ENCODE peak calls at places on chromosomes 7 and 10, in eight cellular contexts. One of them, this sample, is unnamed.

GRCh38 chr10:104322416-104322782 is 15.9 kb downstream of the ITPRIP start:
- DNase-seq in NCI-H2171: no peak
- DNase-seq in epithelial cell of esophagus: peak
- DNase-seq in NAMALWA: peak
- DNase-seq in stimulated activated CD8-positive, alpha-beta memory T cell treated with anti-CD3 and anti-CD28 coated beads, Interleukin-2, amount 100 ng/mL, for 1 hour: no peak
- DNase-seq in activated CD4-positive, alpha-beta T cell treated with anti-CD3 and anti-CD28 coated beads for 24 hours: no peak
- DNase-seq in ELR: no peak
- DNase-seq in PC-3: no peak
- DNase-seq in this sample: no peak

GRCh38 chr7:115338016-115338415 is 416.1 kb downstream of the MDFIC start:
- DNase-seq in NCI-H2171: no peak
- DNase-seq in epithelial cell of esophagus: no peak
- DNase-seq in NAMALWA: no peak
- DNase-seq in stimulated activated CD8-positive, alpha-beta memory T cell treated with anti-CD3 and anti-CD28 coated beads, Interleukin-2, amount 100 ng/mL, for 1 hour: no peak
- DNase-seq in activated CD4-positive, alpha-beta T cell treated with anti-CD3 and anti-CD28 coated beads for 24 hours: no peak
- DNase-seq in ELR: no peak
- DNase-seq in PC-3: no peak
- DNase-seq in this sample: no peak

GRCh38 chr10:79490400-79491081 is 21.8 kb upstream of the EIF5AL1 start:
- DNase-seq in NCI-H2171: no peak
- DNase-seq in epithelial cell of esophagus: no peak
- DNase-seq in NAMALWA: no peak
- DNase-seq in stimulated activated CD8-positive, alpha-beta memory T cell treated with anti-CD3 and anti-CD28 coated beads, Interleukin-2, amount 100 ng/mL, for 1 hour: no peak
- DNase-seq in activated CD4-positive, alpha-beta T cell treated with anti-CD3 and anti-CD28 coated beads for 24 hours: no peak
- DNase-seq in ELR: no peak
- DNase-seq in PC-3: peak
- DNase-seq in this sample: no peak

GRCh38 chr7:151789380-151789947 is 87.5 kb downstream of the PRKAG2 start:
- DNase-seq in NCI-H2171: no peak
- DNase-seq in epithelial cell of esophagus: no peak
- DNase-seq in NAMALWA: no peak
- DNase-seq in stimulated activated CD8-positive, alpha-beta memory T cell treated with anti-CD3 and anti-CD28 coated beads, Interleukin-2, amount 100 ng/mL, for 1 hour: no peak
- DNase-seq in activated CD4-positive, alpha-beta T cell treated with anti-CD3 and anti-CD28 coated beads for 24 hours: no peak
- DNase-seq in ELR: no peak
- DNase-seq in PC-3: no peak
- DNase-seq in this sample: no peak

GRCh38 chr10:18610517-18610916 is 40.9 kb downstream of the NSUN6 start:
- DNase-seq in NCI-H2171: no peak
- DNase-seq in epithelial cell of esophagus: peak
- DNase-seq in NAMALWA: no peak
- DNase-seq in stimulated activated CD8-positive, alpha-beta memory T cell treated with anti-CD3 and anti-CD28 coated beads, Interleukin-2, amount 100 ng/mL, for 1 hour: no peak
- DNase-seq in activated CD4-positive, alpha-beta T cell treated with anti-CD3 and anti-CD28 coated beads for 24 hours: no peak
- DNase-seq in ELR: peak
- DNase-seq in PC-3: peak
- DNase-seq in this sample: no peak

GRCh38 chr10:25078659-25079429 is 62.4 kb downstream of the THNSL1 start:
- DNase-seq in NCI-H2171: no peak
- DNase-seq in epithelial cell of esophagus: no peak
- DNase-seq in NAMALWA: no peak
- DNase-seq in stimulated activated CD8-positive, alpha-beta memory T cell treated with anti-CD3 and anti-CD28 coated beads, Interleukin-2, amount 100 ng/mL, for 1 hour: no peak
- DNase-seq in activated CD4-positive, alpha-beta T cell treated with anti-CD3 and anti-CD28 coated beads for 24 hours: no peak
- DNase-seq in ELR: no peak
- DNase-seq in PC-3: no peak
- DNase-seq in this sample: no peak

GRCh38 chr10:8045728-8046494 is 8.6 kb upstream of the GATA3 start:
- DNase-seq in NCI-H2171: no peak
- DNase-seq in epithelial cell of esophagus: no peak
- DNase-seq in NAMALWA: no peak
- DNase-seq in stimulated activated CD8-positive, alpha-beta memory T cell treated with anti-CD3 and anti-CD28 coated beads, Interleukin-2, amount 100 ng/mL, for 1 hour: no peak
- DNase-seq in activated CD4-positive, alpha-beta T cell treated with anti-CD3 and anti-CD28 coated beads for 24 hours: no peak
- DNase-seq in ELR: no peak
- DNase-seq in PC-3: no peak
- DNase-seq in this sample: no peak

GRCh38 chr7:129213828-129214227 is 11.0 kb upstream of the AHCYL2 start:
- DNase-seq in NCI-H2171: no peak
- DNase-seq in epithelial cell of esophagus: peak
- DNase-seq in NAMALWA: peak
- DNase-seq in stimulated activated CD8-positive, alpha-beta memory T cell treated with anti-CD3 and anti-CD28 coated beads, Interleukin-2, amount 100 ng/mL, for 1 hour: no peak
- DNase-seq in activated CD4-positive, alpha-beta T cell treated with anti-CD3 and anti-CD28 coated beads for 24 hours: no peak
- DNase-seq in ELR: peak
- DNase-seq in PC-3: peak
- DNase-seq in this sample: no peak

GRCh38 chr10:95758351-95759025 is 2.5 kb downstream of the ENTPD1 start:
- DNase-seq in NCI-H2171: no peak
- DNase-seq in epithelial cell of esophagus: no peak
- DNase-seq in NAMALWA: no peak
- DNase-seq in stimulated activated CD8-positive, alpha-beta memory T cell treated with anti-CD3 and anti-CD28 coated beads, Interleukin-2, amount 100 ng/mL, for 1 hour: no peak
- DNase-seq in activated CD4-positive, alpha-beta T cell treated with anti-CD3 and anti-CD28 coated beads for 24 hours: no peak
- DNase-seq in ELR: no peak
- DNase-seq in PC-3: no peak
- DNase-seq in this sample: peak

GRCh38 chr7:53604201-53604600 is 568.8 kb downstream of the POM121L12 start:
- DNase-seq in NCI-H2171: no peak
- DNase-seq in epithelial cell of esophagus: no peak
- DNase-seq in NAMALWA: no peak
- DNase-seq in stimulated activated CD8-positive, alpha-beta memory T cell treated with anti-CD3 and anti-CD28 coated beads, Interleukin-2, amount 100 ng/mL, for 1 hour: no peak
- DNase-seq in activated CD4-positive, alpha-beta T cell treated with anti-CD3 and anti-CD28 coated beads for 24 hours: no peak
- DNase-seq in ELR: no peak
- DNase-seq in PC-3: no peak
- DNase-seq in this sample: no peak

GRCh38 chr10:79356104-79356503 is 8.8 kb downstream of the PPIF start:
- DNase-seq in NCI-H2171: no peak
- DNase-seq in epithelial cell of esophagus: no peak
- DNase-seq in NAMALWA: no peak
- DNase-seq in stimulated activated CD8-positive, alpha-beta memory T cell treated with anti-CD3 and anti-CD28 coated beads, Interleukin-2, amount 100 ng/mL, for 1 hour: no peak
- DNase-seq in activated CD4-positive, alpha-beta T cell treated with anti-CD3 and anti-CD28 coated beads for 24 hours: no peak
- DNase-seq in ELR: no peak
- DNase-seq in PC-3: no peak
- DNase-seq in this sample: no peak

GRCh38 chr7:51079494-51079893 is 237.1 kb downstream of the COBL start:
- DNase-seq in NCI-H2171: no peak
- DNase-seq in epithelial cell of esophagus: peak
- DNase-seq in NAMALWA: no peak
- DNase-seq in stimulated activated CD8-positive, alpha-beta memory T cell treated with anti-CD3 and anti-CD28 coated beads, Interleukin-2, amount 100 ng/mL, for 1 hour: no peak
- DNase-seq in activated CD4-positive, alpha-beta T cell treated with anti-CD3 and anti-CD28 coated beads for 24 hours: no peak
- DNase-seq in ELR: no peak
- DNase-seq in PC-3: no peak
- DNase-seq in this sample: no peak

GRCh38 chr10:106424076-106424475 is 740.4 kb downstream of the SORCS1 start:
- DNase-seq in NCI-H2171: no peak
- DNase-seq in epithelial cell of esophagus: peak
- DNase-seq in NAMALWA: no peak
- DNase-seq in stimulated activated CD8-positive, alpha-beta memory T cell treated with anti-CD3 and anti-CD28 coated beads, Interleukin-2, amount 100 ng/mL, for 1 hour: no peak
- DNase-seq in activated CD4-positive, alpha-beta T cell treated with anti-CD3 and anti-CD28 coated beads for 24 hours: no peak
- DNase-seq in ELR: peak
- DNase-seq in PC-3: peak
- DNase-seq in this sample: no peak

GRCh38 chr7:55086413-55087201 is 67.8 kb downstream of the EGFR start:
- DNase-seq in NCI-H2171: peak
- DNase-seq in epithelial cell of esophagus: peak
- DNase-seq in NAMALWA: peak
- DNase-seq in stimulated activated CD8-positive, alpha-beta memory T cell treated with anti-CD3 and anti-CD28 coated beads, Interleukin-2, amount 100 ng/mL, for 1 hour: no peak
- DNase-seq in activated CD4-positive, alpha-beta T cell treated with anti-CD3 and anti-CD28 coated beads for 24 hours: no peak
- DNase-seq in ELR: peak
- DNase-seq in PC-3: peak
- DNase-seq in this sample: no peak

GRCh38 chr7:48083114-48083830 is 5.8 kb upstream of the UPP1 start:
- DNase-seq in NCI-H2171: no peak
- DNase-seq in epithelial cell of esophagus: no peak
- DNase-seq in NAMALWA: no peak
- DNase-seq in stimulated activated CD8-positive, alpha-beta memory T cell treated with anti-CD3 and anti-CD28 coated beads, Interleukin-2, amount 100 ng/mL, for 1 hour: no peak
- DNase-seq in activated CD4-positive, alpha-beta T cell treated with anti-CD3 and anti-CD28 coated beads for 24 hours: no peak
- DNase-seq in ELR: peak
- DNase-seq in PC-3: peak
- DNase-seq in this sample: no peak

GRCh38 chr7:23680417-23681405 is 712 bp downstream of the FAM221A start:
- DNase-seq in NCI-H2171: peak
- DNase-seq in epithelial cell of esophagus: peak
- DNase-seq in NAMALWA: peak
- DNase-seq in stimulated activated CD8-positive, alpha-beta memory T cell treated with anti-CD3 and anti-CD28 coated beads, Interleukin-2, amount 100 ng/mL, for 1 hour: peak
- DNase-seq in activated CD4-positive, alpha-beta T cell treated with anti-CD3 and anti-CD28 coated beads for 24 hours: peak
- DNase-seq in ELR: peak
- DNase-seq in PC-3: peak
- DNase-seq in this sample: peak

GRCh38 chr10:69130251-69130650 is 6.3 kb downstream of the VPS26A start:
- DNase-seq in NCI-H2171: no peak
- DNase-seq in epithelial cell of esophagus: no peak
- DNase-seq in NAMALWA: no peak
- DNase-seq in stimulated activated CD8-positive, alpha-beta memory T cell treated with anti-CD3 and anti-CD28 coated beads, Interleukin-2, amount 100 ng/mL, for 1 hour: no peak
- DNase-seq in activated CD4-positive, alpha-beta T cell treated with anti-CD3 and anti-CD28 coated beads for 24 hours: no peak
- DNase-seq in ELR: peak
- DNase-seq in PC-3: no peak
- DNase-seq in this sample: no peak

GRCh38 chr10:77906863-77907861 is 19.4 kb downstream of the DLG5 start:
- DNase-seq in NCI-H2171: no peak
- DNase-seq in epithelial cell of esophagus: peak
- DNase-seq in NAMALWA: no peak
- DNase-seq in stimulated activated CD8-positive, alpha-beta memory T cell treated with anti-CD3 and anti-CD28 coated beads, Interleukin-2, amount 100 ng/mL, for 1 hour: no peak
- DNase-seq in activated CD4-positive, alpha-beta T cell treated with anti-CD3 and anti-CD28 coated beads for 24 hours: no peak
- DNase-seq in ELR: no peak
- DNase-seq in PC-3: no peak
- DNase-seq in this sample: no peak

GRCh38 chr10:31745612-31746376 is 182.8 kb downstream of the ARHGAP12 start:
- DNase-seq in NCI-H2171: no peak
- DNase-seq in epithelial cell of esophagus: peak
- DNase-seq in NAMALWA: no peak
- DNase-seq in stimulated activated CD8-positive, alpha-beta memory T cell treated with anti-CD3 and anti-CD28 coated beads, Interleukin-2, amount 100 ng/mL, for 1 hour: peak
- DNase-seq in activated CD4-positive, alpha-beta T cell treated with anti-CD3 and anti-CD28 coated beads for 24 hours: no peak
- DNase-seq in ELR: peak
- DNase-seq in PC-3: peak
- DNase-seq in this sample: no peak

GRCh38 chr10:77448226-77448625 is 189.4 kb downstream of the KCNMA1 start:
- DNase-seq in NCI-H2171: no peak
- DNase-seq in epithelial cell of esophagus: no peak
- DNase-seq in NAMALWA: no peak
- DNase-seq in stimulated activated CD8-positive, alpha-beta memory T cell treated with anti-CD3 and anti-CD28 coated beads, Interleukin-2, amount 100 ng/mL, for 1 hour: no peak
- DNase-seq in activated CD4-positive, alpha-beta T cell treated with anti-CD3 and anti-CD28 coated beads for 24 hours: no peak
- DNase-seq in ELR: no peak
- DNase-seq in PC-3: no peak
- DNase-seq in this sample: no peak

GRCh38 chr7:183907-184767 is 8.2 kb upstream of the FAM20C start:
- DNase-seq in NCI-H2171: no peak
- DNase-seq in epithelial cell of esophagus: no peak
- DNase-seq in NAMALWA: no peak
- DNase-seq in stimulated activated CD8-positive, alpha-beta memory T cell treated with anti-CD3 and anti-CD28 coated beads, Interleukin-2, amount 100 ng/mL, for 1 hour: no peak
- DNase-seq in activated CD4-positive, alpha-beta T cell treated with anti-CD3 and anti-CD28 coated beads for 24 hours: no peak
- DNase-seq in ELR: no peak
- DNase-seq in PC-3: no peak
- DNase-seq in this sample: no peak

GRCh38 chr7:127447326-127447945 is 54.9 kb upstream of the ZNF800 start:
- DNase-seq in NCI-H2171: peak
- DNase-seq in epithelial cell of esophagus: peak
- DNase-seq in NAMALWA: peak
- DNase-seq in stimulated activated CD8-positive, alpha-beta memory T cell treated with anti-CD3 and anti-CD28 coated beads, Interleukin-2, amount 100 ng/mL, for 1 hour: peak
- DNase-seq in activated CD4-positive, alpha-beta T cell treated with anti-CD3 and anti-CD28 coated beads for 24 hours: peak
- DNase-seq in ELR: peak
- DNase-seq in PC-3: peak
- DNase-seq in this sample: peak

GRCh38 chr10:14468022-14468421 is 137.3 kb upstream of the FRMD4A start:
- DNase-seq in NCI-H2171: no peak
- DNase-seq in epithelial cell of esophagus: no peak
- DNase-seq in NAMALWA: no peak
- DNase-seq in stimulated activated CD8-positive, alpha-beta memory T cell treated with anti-CD3 and anti-CD28 coated beads, Interleukin-2, amount 100 ng/mL, for 1 hour: no peak
- DNase-seq in activated CD4-positive, alpha-beta T cell treated with anti-CD3 and anti-CD28 coated beads for 24 hours: no peak
- DNase-seq in ELR: no peak
- DNase-seq in PC-3: no peak
- DNase-seq in this sample: no peak

GRCh38 chr10:121495719-121496118 is 102.5 kb downstream of the FGFR2 start:
- DNase-seq in NCI-H2171: no peak
- DNase-seq in epithelial cell of esophagus: no peak
- DNase-seq in NAMALWA: no peak
- DNase-seq in stimulated activated CD8-positive, alpha-beta memory T cell treated with anti-CD3 and anti-CD28 coated beads, Interleukin-2, amount 100 ng/mL, for 1 hour: no peak
- DNase-seq in activated CD4-positive, alpha-beta T cell treated with anti-CD3 and anti-CD28 coated beads for 24 hours: no peak
- DNase-seq in ELR: no peak
- DNase-seq in PC-3: no peak
- DNase-seq in this sample: no peak

GRCh38 chr7:37234928-37235327 is 213.7 kb downstream of the ELMO1 start:
- DNase-seq in NCI-H2171: peak
- DNase-seq in epithelial cell of esophagus: peak
- DNase-seq in NAMALWA: peak
- DNase-seq in stimulated activated CD8-positive, alpha-beta memory T cell treated with anti-CD3 and anti-CD28 coated beads, Interleukin-2, amount 100 ng/mL, for 1 hour: no peak
- DNase-seq in activated CD4-positive, alpha-beta T cell treated with anti-CD3 and anti-CD28 coated beads for 24 hours: no peak
- DNase-seq in ELR: no peak
- DNase-seq in PC-3: peak
- DNase-seq in this sample: no peak

GRCh38 chr7:151425670-151426075 is 14.3 kb downstream of the CRYGN start:
- DNase-seq in NCI-H2171: no peak
- DNase-seq in epithelial cell of esophagus: peak
- DNase-seq in NAMALWA: no peak
- DNase-seq in stimulated activated CD8-positive, alpha-beta memory T cell treated with anti-CD3 and anti-CD28 coated beads, Interleukin-2, amount 100 ng/mL, for 1 hour: no peak
- DNase-seq in activated CD4-positive, alpha-beta T cell treated with anti-CD3 and anti-CD28 coated beads for 24 hours: no peak
- DNase-seq in ELR: peak
- DNase-seq in PC-3: peak
- DNase-seq in this sample: no peak

GRCh38 chr10:122466866-122467470 is 5.6 kb downstream of the HTRA1 start:
- DNase-seq in NCI-H2171: no peak
- DNase-seq in epithelial cell of esophagus: no peak
- DNase-seq in NAMALWA: no peak
- DNase-seq in stimulated activated CD8-positive, alpha-beta memory T cell treated with anti-CD3 and anti-CD28 coated beads, Interleukin-2, amount 100 ng/mL, for 1 hour: no peak
- DNase-seq in activated CD4-positive, alpha-beta T cell treated with anti-CD3 and anti-CD28 coated beads for 24 hours: no peak
- DNase-seq in ELR: no peak
- DNase-seq in PC-3: no peak
- DNase-seq in this sample: no peak

GRCh38 chr10:114869500-114869899 is 47.9 kb downstream of the FHIP2A start:
- DNase-seq in NCI-H2171: no peak
- DNase-seq in epithelial cell of esophagus: no peak
- DNase-seq in NAMALWA: no peak
- DNase-seq in stimulated activated CD8-positive, alpha-beta memory T cell treated with anti-CD3 and anti-CD28 coated beads, Interleukin-2, amount 100 ng/mL, for 1 hour: no peak
- DNase-seq in activated CD4-positive, alpha-beta T cell treated with anti-CD3 and anti-CD28 coated beads for 24 hours: no peak
- DNase-seq in ELR: peak
- DNase-seq in PC-3: peak
- DNase-seq in this sample: no peak

GRCh38 chr10:19466709-19467108 is 349.5 kb upstream of the PLXDC2 start:
- DNase-seq in NCI-H2171: no peak
- DNase-seq in epithelial cell of esophagus: no peak
- DNase-seq in NAMALWA: no peak
- DNase-seq in stimulated activated CD8-positive, alpha-beta memory T cell treated with anti-CD3 and anti-CD28 coated beads, Interleukin-2, amount 100 ng/mL, for 1 hour: no peak
- DNase-seq in activated CD4-positive, alpha-beta T cell treated with anti-CD3 and anti-CD28 coated beads for 24 hours: no peak
- DNase-seq in ELR: no peak
- DNase-seq in PC-3: no peak
- DNase-seq in this sample: no peak

GRCh38 chr7:131546583-131547111 is 9.8 kb downstream of the PODXL start:
- DNase-seq in NCI-H2171: no peak
- DNase-seq in epithelial cell of esophagus: no peak
- DNase-seq in NAMALWA: peak
- DNase-seq in stimulated activated CD8-positive, alpha-beta memory T cell treated with anti-CD3 and anti-CD28 coated beads, Interleukin-2, amount 100 ng/mL, for 1 hour: no peak
- DNase-seq in activated CD4-positive, alpha-beta T cell treated with anti-CD3 and anti-CD28 coated beads for 24 hours: no peak
- DNase-seq in ELR: peak
- DNase-seq in PC-3: peak
- DNase-seq in this sample: no peak

GRCh38 chr7:75734586-75735047 is 4.1 kb downstream of the HIP1 start:
- DNase-seq in NCI-H2171: no peak
- DNase-seq in epithelial cell of esophagus: no peak
- DNase-seq in NAMALWA: no peak
- DNase-seq in stimulated activated CD8-positive, alpha-beta memory T cell treated with anti-CD3 and anti-CD28 coated beads, Interleukin-2, amount 100 ng/mL, for 1 hour: no peak
- DNase-seq in activated CD4-positive, alpha-beta T cell treated with anti-CD3 and anti-CD28 coated beads for 24 hours: no peak
- DNase-seq in ELR: peak
- DNase-seq in PC-3: no peak
- DNase-seq in this sample: no peak

GRCh38 chr7:149154021-149154420 is 6.8 kb downstream of the ZNF398 start:
- DNase-seq in NCI-H2171: no peak
- DNase-seq in epithelial cell of esophagus: no peak
- DNase-seq in NAMALWA: no peak
- DNase-seq in stimulated activated CD8-positive, alpha-beta memory T cell treated with anti-CD3 and anti-CD28 coated beads, Interleukin-2, amount 100 ng/mL, for 1 hour: no peak
- DNase-seq in activated CD4-positive, alpha-beta T cell treated with anti-CD3 and anti-CD28 coated beads for 24 hours: no peak
- DNase-seq in ELR: no peak
- DNase-seq in PC-3: no peak
- DNase-seq in this sample: no peak

GRCh38 chr7:17301491-17302101 is 3.1 kb downstream of the AHR start:
- DNase-seq in NCI-H2171: peak
- DNase-seq in epithelial cell of esophagus: peak
- DNase-seq in NAMALWA: peak
- DNase-seq in stimulated activated CD8-positive, alpha-beta memory T cell treated with anti-CD3 and anti-CD28 coated beads, Interleukin-2, amount 100 ng/mL, for 1 hour: peak
- DNase-seq in activated CD4-positive, alpha-beta T cell treated with anti-CD3 and anti-CD28 coated beads for 24 hours: peak
- DNase-seq in ELR: peak
- DNase-seq in PC-3: peak
- DNase-seq in this sample: no peak

GRCh38 chr10:50275650-50276235 is 24.4 kb upstream of the ASAH2 start:
- DNase-seq in NCI-H2171: no peak
- DNase-seq in epithelial cell of esophagus: peak
- DNase-seq in NAMALWA: peak
- DNase-seq in stimulated activated CD8-positive, alpha-beta memory T cell treated with anti-CD3 and anti-CD28 coated beads, Interleukin-2, amount 100 ng/mL, for 1 hour: no peak
- DNase-seq in activated CD4-positive, alpha-beta T cell treated with anti-CD3 and anti-CD28 coated beads for 24 hours: no peak
- DNase-seq in ELR: peak
- DNase-seq in PC-3: peak
- DNase-seq in this sample: no peak